ENCODE peak calls at places on chromosomes 12 and 14, in ten cellular contexts. F, P, Q, E, V, Y, B, L, I and K are unnamed samples.

GRCh38 chr14:49999216-49999761 is 106.4 kb downstream of the ARF6 start:
- DNase-seq in L (peak), Y (peak), V (peak), I (peak), F (peak), Q (peak), E (peak), B (peak), P (peak), K (peak)

GRCh38 chr12:23585782-23586163 is 363.7 kb downstream of the SOX5 start:
- DNase-seq in V (no peak), B (no peak), E (no peak), F (no peak), Y (no peak), I (no peak), Q (no peak), P (no peak), L (no peak), K (no peak)

GRCh38 chr12:3230758-3231375 is 153.7 kb downstream of the TSPAN9 start:
- DNase-seq in V (no peak), L (no peak), Y (no peak), Q (no peak), F (no peak), E (no peak), P (no peak), I (no peak), B (no peak), K (no peak)

GRCh38 chr12:98578821-98579220 is 14.7 kb upstream of the SLC25A3 start:
- DNase-seq in L (no peak), E (no peak), P (no peak), I (no peak), F (no peak), Q (no peak), V (no peak), Y (peak), B (peak), K (no peak)

GRCh38 chr14:94364964-94365363 is 23.4 kb downstream of the SERPINA1 start:
- DNase-seq in L (no peak), F (no peak), B (no peak), E (no peak), I (peak), Y (no peak), P (no peak), V (no peak), Q (no peak), K (no peak)

GRCh38 chr12:69501154-69501895 is 31.1 kb downstream of the FRS2 start:
- DNase-seq in Y (peak), F (no peak), B (no peak), L (no peak), V (no peak), I (no peak), E (no peak), P (no peak), Q (no peak), K (no peak)

GRCh38 chr14:51304956-51305355 is 64.9 kb downstream of the TMX1 start:
- DNase-seq in E (no peak), Y (peak), V (no peak), P (no peak), F (no peak), Q (no peak), B (no peak), L (no peak), I (no peak), K (peak)

GRCh38 chr12:76417116-76417515 is 68.9 kb upstream of the BBS10 start:
- DNase-seq in V (no peak), Y (no peak), Q (no peak), P (no peak), I (no peak), E (no peak), L (no peak), B (no peak), F (no peak), K (no peak)

GRCh38 chr12:114684098-114684869 is at the start of gene TBX3:
- DNase-seq in I (peak), Y (peak), L (peak), E (peak), P (peak), B (peak), Q (peak), V (peak), F (peak), K (peak)
- TF ChIP-seq POLR2A in I (no peak), Y (peak), L (peak), E (peak), P (peak), B (no peak), Q (peak), V (peak), F (peak), K (peak)

GRCh38 chr12:96399919-96400630 is at the start of gene CDK17:
- DNase-seq in V (peak), E (peak), P (peak), Y (peak), F (peak), B (peak), L (peak), I (peak), Q (peak), K (peak)
- TF ChIP-seq POLR2A in V (peak), E (peak), P (peak), Y (peak), F (peak), B (peak), L (peak), I (no peak), Q (peak), K (peak)

GRCh38 chr12:18297883-18298282 is 36.6 kb downstream of the PIK3C2G start:
- DNase-seq in V (no peak), P (no peak), E (no peak), L (no peak), B (no peak), Q (no peak), I (no peak), Y (no peak), F (no peak), K (no peak)
- TF ChIP-seq POLR2A in V (no peak), P (no peak), E (no peak), L (no peak), B (no peak), Q (no peak), I (no peak), Y (no peak), F (no peak), K (no peak)

GRCh38 chr14:60331201-60332045 is 82.4 kb downstream of the PPM1A start:
- DNase-seq in I (peak), V (peak), E (peak), L (peak), B (peak), Q (no peak), F (peak), Y (peak), P (peak), K (peak)
- TF ChIP-seq POLR2A in I (no peak), V (no peak), E (no peak), L (no peak), B (no peak), Q (no peak), F (no peak), Y (no peak), P (peak), K (no peak)

DNA sequence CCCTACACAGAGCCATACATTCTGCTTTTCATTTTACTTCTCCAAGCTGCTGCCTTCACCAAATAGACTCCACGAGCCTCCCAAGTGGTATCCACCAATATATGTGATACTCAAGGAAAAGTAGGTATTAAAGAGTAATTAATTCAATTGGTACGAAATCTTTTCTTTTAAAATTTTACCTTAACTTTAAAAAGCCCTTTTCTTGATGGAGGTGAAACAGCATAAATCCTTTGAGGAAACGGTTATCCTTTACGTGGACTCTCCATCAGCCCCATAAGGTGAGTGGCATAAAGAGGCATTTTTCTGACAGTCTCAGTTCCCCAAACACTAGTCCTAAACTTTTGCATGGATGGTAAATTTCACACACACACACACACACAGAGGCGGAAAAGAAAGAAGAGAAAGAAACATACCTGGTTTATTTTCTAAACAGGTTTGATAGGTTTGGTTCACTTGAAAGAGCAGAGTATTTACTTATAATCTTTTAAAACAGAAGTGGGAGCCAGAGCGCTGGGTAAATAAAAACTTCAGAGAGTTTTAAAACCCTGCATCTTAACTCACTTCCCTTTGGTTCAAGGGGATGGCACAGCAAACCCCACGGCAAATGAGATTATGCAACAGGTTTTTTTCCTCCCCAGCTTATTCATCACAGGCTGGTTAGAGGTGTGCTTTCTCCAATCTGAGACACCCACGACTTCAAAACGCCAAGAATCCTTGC is 1.9 kb downstream of the DUSP16 start:
- DNase-seq in E (peak), L (peak), F (peak), Y (peak), Q (no peak), B (peak), P (peak), V (peak), I (no peak), K (peak)
- TF ChIP-seq POLR2A in E (peak), L (peak), F (peak), Y (no peak), Q (peak), B (no peak), P (peak), V (peak), I (no peak), K (no peak)

DNA sequence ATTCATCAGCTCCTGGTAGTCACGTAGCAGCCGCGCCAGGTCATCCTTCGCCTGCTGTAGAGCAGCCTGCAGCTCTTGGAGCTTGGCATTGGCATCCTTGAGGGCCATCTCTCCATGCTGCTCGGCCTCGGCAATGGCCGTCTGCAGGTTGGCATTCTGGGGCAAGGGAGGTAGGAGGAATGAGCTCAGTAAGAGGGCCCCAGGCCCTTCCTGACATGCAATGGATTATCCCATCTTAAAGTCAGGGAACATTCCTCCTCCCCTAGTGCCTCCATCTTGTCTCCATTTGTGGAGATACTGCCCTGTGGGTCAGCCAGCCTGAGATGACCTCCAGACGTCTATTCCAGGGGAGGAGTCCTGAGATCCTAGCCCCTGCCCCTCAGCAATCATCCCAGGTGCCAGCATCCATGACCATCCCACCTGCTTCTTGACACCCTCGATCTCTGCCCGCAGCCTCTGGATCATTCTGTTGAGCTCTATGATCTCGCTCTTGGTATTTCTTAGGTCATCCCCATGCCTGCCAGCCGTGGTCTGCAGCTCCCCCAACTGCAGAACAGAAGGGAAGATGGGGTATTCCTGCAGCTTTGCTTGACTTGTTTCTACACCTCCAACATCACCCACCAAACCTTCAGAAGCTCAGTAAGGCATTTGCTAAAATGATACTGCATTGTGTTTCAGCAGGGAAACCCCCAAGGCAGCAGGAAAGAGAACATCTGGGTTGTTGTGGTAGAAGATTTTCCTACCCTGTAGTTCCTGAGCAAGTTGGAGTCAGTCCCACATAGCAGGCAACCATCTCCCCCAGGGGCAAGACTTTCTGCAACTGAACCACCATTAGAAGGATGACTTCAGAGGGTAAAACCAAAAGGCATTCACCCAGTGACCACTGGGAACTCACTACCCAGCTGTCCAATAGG is 4.4 kb downstream of the KRT3 start:
- DNase-seq in L (no peak), E (no peak), F (no peak), V (no peak), Q (no peak), B (no peak), Y (no peak), I (no peak), P (no peak), K (no peak)
- TF ChIP-seq POLR2A in L (no peak), E (no peak), F (no peak), V (no peak), Q (no peak), B (no peak), Y (no peak), I (no peak), P (no peak), K (no peak)

GRCh38 chr14:31456841-31457664 is at the start of gene DTD2:
- DNase-seq in Q (peak), F (peak), P (peak), V (peak), I (peak), E (peak), B (peak), Y (peak), L (peak), K (peak)
- TF ChIP-seq POLR2A in Q (peak), F (peak), P (peak), V (peak), I (no peak), E (peak), B (peak), Y (peak), L (peak), K (peak)

DNA sequence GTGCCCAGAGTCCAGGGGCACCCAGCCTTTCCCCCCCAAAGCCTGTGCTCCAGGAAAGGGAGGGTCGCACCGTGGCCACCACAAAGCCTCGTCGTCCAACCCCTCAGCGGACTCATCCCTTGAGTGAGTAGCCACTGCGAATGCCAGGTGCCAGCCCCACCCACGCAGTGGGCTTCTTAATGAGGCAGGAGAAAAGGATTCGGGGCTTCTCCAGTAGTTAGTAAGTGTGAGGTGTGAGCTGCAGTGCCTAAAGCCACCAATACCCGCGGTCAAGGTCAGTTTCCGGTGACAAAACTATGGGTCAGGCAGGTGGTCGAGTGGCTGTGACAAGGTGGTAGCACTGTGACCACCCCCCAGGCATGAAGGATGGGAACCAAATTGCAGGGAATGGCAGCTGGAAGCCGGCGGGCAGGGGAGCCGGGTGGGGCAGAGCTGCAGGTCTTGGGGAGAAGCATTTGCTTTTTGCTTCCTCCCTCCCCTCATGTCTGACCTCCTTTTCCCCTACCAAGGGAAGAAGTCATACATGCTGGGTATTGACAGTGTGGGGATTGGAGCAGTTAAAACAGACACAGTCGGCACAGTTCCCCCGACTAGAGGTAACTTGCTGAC is 8.0 kb downstream of the RAN start:
- DNase-seq in E (no peak), P (no peak), Y (no peak), Q (no peak), I (no peak), B (peak), F (no peak), V (no peak), L (no peak), K (no peak)
- TF ChIP-seq POLR2A in E (no peak), P (no peak), Y (no peak), Q (no peak), I (no peak), B (no peak), F (no peak), V (no peak), L (no peak), K (no peak)

GRCh38 chr12:120725659-120726509 is at the start of gene ACADS:
- DNase-seq in Q (peak), E (peak), B (peak), L (peak), Y (peak), P (peak), V (peak), I (peak), F (peak), K (peak)
- TF ChIP-seq POLR2A in Q (peak), E (no peak), B (peak), L (peak), Y (no peak), P (peak), V (peak), I (no peak), F (peak), K (peak)

GRCh38 chr12:31321565-31322228 is 4.3 kb downstream of the SINHCAF start:
- DNase-seq in B (no peak), Q (no peak), E (no peak), P (no peak), Y (peak), I (no peak), V (no peak), L (no peak), F (no peak), K (no peak)

GRCh38 chr12:31322651-31323248 is 3.2 kb downstream of the SINHCAF start:
- DNase-seq in V (no peak), E (no peak), Y (peak), L (no peak), P (no peak), I (no peak), F (peak), B (peak), Q (no peak), K (peak)

GRCh38 chr12:31324845-31325523 is 966 bp downstream of the SINHCAF start:
- DNase-seq in B (peak), Q (no peak), E (peak), V (peak), I (peak), P (peak), Y (peak), F (peak), L (peak), K (peak)

GRCh38 chr12:31324116-31324844 is 1.7 kb downstream of the SINHCAF start:
- DNase-seq in I (peak), Q (peak), P (peak), V (peak), F (peak), Y (peak), L (peak), B (peak), E (peak), K (peak)

DNA sequence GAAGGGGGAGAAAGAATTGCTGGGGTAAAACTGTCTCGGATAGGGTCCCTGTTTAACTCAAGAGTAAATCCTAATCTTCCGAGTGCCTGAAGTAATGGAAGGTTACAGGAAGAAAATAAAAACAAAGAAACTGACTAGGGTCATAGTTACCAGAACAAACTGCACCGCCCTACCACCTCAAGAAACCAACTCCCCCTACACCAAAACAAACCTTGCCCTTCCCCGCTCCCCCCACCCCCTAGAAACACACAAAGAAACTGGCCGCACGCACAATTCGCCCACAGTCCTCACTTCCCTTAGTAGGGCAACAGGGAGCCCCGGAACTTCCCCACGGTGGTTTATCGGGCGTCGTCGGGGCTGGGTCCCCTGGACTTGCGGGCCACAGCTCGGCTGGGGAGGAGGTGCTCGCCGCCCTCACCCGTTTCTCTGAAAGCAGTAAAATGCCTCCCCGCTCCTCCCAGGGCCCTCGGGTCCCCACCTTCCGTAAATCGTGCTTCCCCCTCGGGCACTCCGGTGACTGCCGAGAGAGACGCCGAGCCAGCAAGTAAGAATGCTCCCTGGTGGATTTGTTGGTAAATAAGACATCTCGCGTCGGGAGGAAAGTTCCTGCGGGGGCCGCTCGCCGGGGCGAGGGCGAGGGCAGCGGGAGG is 2.4 kb downstream of the SINHCAF start:
- DNase-seq in V (no peak), Y (no peak), F (peak), L (no peak), Q (no peak), B (peak), E (peak), P (no peak), I (peak), K (peak)
- TF ChIP-seq POLR2A in V (no peak), Y (no peak), F (no peak), L (no peak), Q (no peak), B (no peak), E (no peak), P (peak), I (no peak), K (no peak)